ENCODE peak calls at places on chromosomes 6 and 20, in nine cellular contexts. One of them, this sample, is unnamed.
A peak's percentile ranks its signal among the peaks of the same experiment; 100 is the strongest.

GRCh38 chr20:49851234-49851755 is 38.7 kb downstream of the SLC9A8 start:
- DNase-seq in suprapubic skin: no peak
- DNase-seq in uterus: no peak
- DNase-seq in HepG2: no peak
- DNase-seq in right lobe of liver: no peak
- DNase-seq in heart left ventricle: no peak
- DNase-seq in stomach: no peak
- DNase-seq in IMR-90: no peak
- DNase-seq in A549: no peak
- DNase-seq in this sample: no peak

GRCh38 chr20:44097521-44098255 is 89.3 kb downstream of the JPH2 start:
- DNase-seq in suprapubic skin: no peak
- DNase-seq in IMR-90: peak; percentile 22
- DNase-seq in A549: no peak
- DNase-seq in HepG2: peak; percentile 31
- DNase-seq in right lobe of liver: no peak
- DNase-seq in stomach: no peak
- DNase-seq in heart left ventricle: no peak
- DNase-seq in uterus: no peak
- DNase-seq in this sample: no peak

GRCh38 chr20:20089018-20089417 is 36.7 kb downstream of the CFAP61 start:
- DNase-seq in right lobe of liver: no peak
- DNase-seq in A549: no peak
- DNase-seq in suprapubic skin: no peak
- DNase-seq in IMR-90: no peak
- DNase-seq in heart left ventricle: peak; percentile 54
- DNase-seq in stomach: no peak
- DNase-seq in uterus: no peak
- DNase-seq in HepG2: no peak
- DNase-seq in this sample: no peak

GRCh38 chr6:152874267-152874666 is 108.6 kb downstream of the FBXO5 start:
- DNase-seq in heart left ventricle: no peak
- DNase-seq in A549: no peak
- DNase-seq in IMR-90: no peak
- DNase-seq in stomach: no peak
- DNase-seq in HepG2: no peak
- DNase-seq in suprapubic skin: no peak
- DNase-seq in right lobe of liver: no peak
- DNase-seq in uterus: no peak
- DNase-seq in this sample: no peak

GRCh38 chr6:15495375-15495901 is 167.4 kb downstream of the DTNBP1 start:
- DNase-seq in heart left ventricle: peak; percentile 84
- DNase-seq in IMR-90: no peak
- DNase-seq in suprapubic skin: peak; percentile 73
- DNase-seq in uterus: no peak
- DNase-seq in A549: no peak
- DNase-seq in right lobe of liver: no peak
- DNase-seq in HepG2: no peak
- DNase-seq in stomach: no peak
- DNase-seq in this sample: no peak

GRCh38 chr6:21022343-21023107 is 488.3 kb downstream of the CDKAL1 start:
- DNase-seq in IMR-90: peak; percentile 82
- DNase-seq in A549: no peak
- DNase-seq in right lobe of liver: no peak
- DNase-seq in heart left ventricle: no peak
- DNase-seq in stomach: peak; percentile 78
- DNase-seq in HepG2: peak; percentile 87
- DNase-seq in suprapubic skin: no peak
- DNase-seq in uterus: no peak
- DNase-seq in this sample: peak; percentile 52

GRCh38 chr20:37961016-37961415 is 58.1 kb downstream of the VSTM2L start:
- DNase-seq in A549: no peak
- DNase-seq in right lobe of liver: no peak
- DNase-seq in uterus: no peak
- DNase-seq in suprapubic skin: no peak
- DNase-seq in IMR-90: no peak
- DNase-seq in HepG2: no peak
- DNase-seq in stomach: no peak
- DNase-seq in heart left ventricle: no peak
- DNase-seq in this sample: no peak

GRCh38 chr6:166498661-166499349 is 87.7 kb downstream of the RAMACL start:
- DNase-seq in A549: no peak
- DNase-seq in HepG2: no peak
- DNase-seq in suprapubic skin: no peak
- DNase-seq in uterus: no peak
- DNase-seq in stomach: no peak
- DNase-seq in heart left ventricle: no peak
- DNase-seq in right lobe of liver: no peak
- DNase-seq in IMR-90: no peak
- DNase-seq in this sample: no peak

GRCh38 chr6:132813173-132813856 is 1.1 kb upstream of the RPS12 start:
- DNase-seq in A549: peak; percentile 33
- DNase-seq in IMR-90: no peak
- DNase-seq in HepG2: peak; percentile 57
- DNase-seq in right lobe of liver: peak; percentile 67
- DNase-seq in suprapubic skin: peak; percentile 71
- DNase-seq in heart left ventricle: peak; percentile 46
- DNase-seq in stomach: no peak
- DNase-seq in uterus: peak; percentile 25
- DNase-seq in this sample: peak; percentile 51

GRCh38 chr20:23368316-23369110 is 6.5 kb downstream of the GZF1 start:
- DNase-seq in A549: no peak
- DNase-seq in suprapubic skin: no peak
- DNase-seq in heart left ventricle: no peak
- DNase-seq in uterus: no peak
- DNase-seq in IMR-90: peak; percentile 64
- DNase-seq in stomach: no peak
- DNase-seq in HepG2: no peak
- DNase-seq in right lobe of liver: no peak
- DNase-seq in this sample: no peak

GRCh38 chr6:13412639-13413465 is 74.5 kb downstream of the GFOD1 start:
- DNase-seq in HepG2: peak; percentile 80
- DNase-seq in stomach: no peak
- DNase-seq in right lobe of liver: peak; percentile 70
- DNase-seq in uterus: no peak
- DNase-seq in A549: no peak
- DNase-seq in suprapubic skin: no peak
- DNase-seq in heart left ventricle: no peak
- DNase-seq in IMR-90: no peak
- DNase-seq in this sample: no peak

GRCh38 chr6:83114164-83114563 is 46.7 kb downstream of the DOP1A start:
- DNase-seq in suprapubic skin: no peak
- DNase-seq in stomach: no peak
- DNase-seq in uterus: no peak
- DNase-seq in A549: no peak
- DNase-seq in IMR-90: peak; percentile 39
- DNase-seq in right lobe of liver: no peak
- DNase-seq in heart left ventricle: no peak
- DNase-seq in HepG2: no peak
- DNase-seq in this sample: no peak

DNA sequence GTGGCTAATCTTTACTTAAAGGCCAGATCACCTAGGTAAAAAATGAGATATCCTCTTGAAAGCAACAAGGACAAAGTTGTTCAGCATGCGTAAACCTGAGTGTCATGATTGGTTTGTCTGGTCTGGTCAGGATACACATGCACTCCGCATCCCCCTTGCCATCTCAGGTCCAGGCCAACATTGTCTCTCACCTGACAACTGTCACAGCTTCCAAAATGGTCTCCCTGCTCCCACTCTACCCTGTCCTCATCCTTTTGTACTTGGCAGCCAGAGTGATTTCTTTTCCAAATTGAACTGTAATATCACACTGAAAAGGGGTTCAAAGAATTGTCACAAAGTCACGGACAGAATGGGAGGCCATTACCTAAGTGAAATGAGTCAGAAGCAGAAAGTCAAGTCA is 21.1 kb upstream of the APCDD1L start:
- DNase-seq in IMR-90: no peak
- DNase-seq in uterus: no peak
- DNase-seq in heart left ventricle: no peak
- DNase-seq in HepG2: no peak
- DNase-seq in right lobe of liver: no peak
- DNase-seq in stomach: no peak
- DNase-seq in suprapubic skin: no peak
- DNase-seq in A549: no peak
- DNase-seq in this sample: no peak
- H3K9me3 ChIP-seq in IMR-90: peaks cover 10% of the 10 kb centered on the region
- H3K9me3 ChIP-seq in uterus: peaks cover 10% of the 10 kb centered on the region
- H3K9me3 ChIP-seq in heart left ventricle: peaks cover 40% of the 10 kb centered on the region
- H3K9me3 ChIP-seq in HepG2: peaks cover 16% of the 10 kb centered on the region
- H3K9me3 ChIP-seq in right lobe of liver: no peaks in the 10 kb centered on the region
- H3K9me3 ChIP-seq in stomach: peaks cover 33% of the 10 kb centered on the region
- H3K9me3 ChIP-seq in suprapubic skin: no peaks in the 10 kb centered on the region
- H3K9me3 ChIP-seq in A549: peaks cover 42% of the 10 kb centered on the region
- H3K9me3 ChIP-seq in this sample: no peaks in the 10 kb centered on the region

DNA sequence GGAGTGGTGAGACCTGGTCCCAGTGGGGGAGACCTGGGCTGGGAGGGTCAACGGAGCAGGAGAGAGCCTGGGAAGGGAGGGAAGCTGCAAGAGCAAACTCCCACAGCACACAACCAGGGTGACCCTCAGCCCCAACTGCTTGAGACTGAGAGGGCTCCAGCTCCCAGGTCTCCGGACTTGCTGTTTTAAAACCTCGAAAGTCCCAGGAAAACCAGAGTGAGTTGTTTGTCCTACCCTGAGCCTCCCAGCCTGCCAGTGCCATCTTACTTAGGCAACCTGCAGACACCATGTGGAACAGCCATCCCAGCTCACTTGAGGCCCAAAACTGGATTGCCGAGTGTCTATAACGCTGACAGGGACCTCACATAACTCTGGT is 4.8 kb upstream of the NTSR1 start:
- DNase-seq in stomach: no peak
- DNase-seq in HepG2: no peak
- DNase-seq in suprapubic skin: no peak
- DNase-seq in uterus: no peak
- DNase-seq in A549: no peak
- DNase-seq in heart left ventricle: no peak
- DNase-seq in right lobe of liver: peak; percentile 12
- DNase-seq in IMR-90: no peak
- DNase-seq in this sample: no peak
- TF ChIP-seq POLR2A in stomach: no peak
- TF ChIP-seq POLR2A in HepG2: no peak
- TF ChIP-seq POLR2A in suprapubic skin: no peak
- TF ChIP-seq POLR2A in uterus: no peak
- TF ChIP-seq POLR2A in A549: no peak
- TF ChIP-seq POLR2A in heart left ventricle: no peak
- TF ChIP-seq POLR2A in right lobe of liver: no peak
- TF ChIP-seq POLR2A in IMR-90: peak; percentile 38
- TF ChIP-seq POLR2A in this sample: no peak

GRCh38 chr6:155623450-155624178 is 168.0 kb upstream of the NOX3 start:
- DNase-seq in right lobe of liver: no peak
- DNase-seq in suprapubic skin: no peak
- DNase-seq in stomach: no peak
- DNase-seq in IMR-90: no peak
- DNase-seq in heart left ventricle: no peak
- DNase-seq in HepG2: no peak
- DNase-seq in A549: no peak
- DNase-seq in uterus: no peak
- DNase-seq in this sample: no peak
- H3K9me3 ChIP-seq in right lobe of liver: no peaks in the 10 kb centered on the region
- H3K9me3 ChIP-seq in suprapubic skin: no peaks in the 10 kb centered on the region
- H3K9me3 ChIP-seq in stomach: no peaks in the 10 kb centered on the region
- H3K9me3 ChIP-seq in IMR-90: no peaks in the 10 kb centered on the region
- H3K9me3 ChIP-seq in heart left ventricle: no peaks in the 10 kb centered on the region
- H3K9me3 ChIP-seq in HepG2: no peaks in the 10 kb centered on the region
- H3K9me3 ChIP-seq in A549: no peaks in the 10 kb centered on the region
- H3K9me3 ChIP-seq in uterus: no peaks in the 10 kb centered on the region
- H3K9me3 ChIP-seq in this sample: no peaks in the 10 kb centered on the region

GRCh38 chr20:50981714-50982048 is 23.1 kb downstream of the MOCS3 start:
- DNase-seq in A549: no peak
- DNase-seq in heart left ventricle: no peak
- DNase-seq in HepG2: no peak
- DNase-seq in IMR-90: no peak
- DNase-seq in uterus: no peak
- DNase-seq in stomach: no peak
- DNase-seq in right lobe of liver: no peak
- DNase-seq in suprapubic skin: no peak
- DNase-seq in this sample: no peak

GRCh38 chr20:50980851-50981713 is 22.5 kb downstream of the MOCS3 start:
- DNase-seq in HepG2: peak; percentile 79
- DNase-seq in right lobe of liver: no peak
- DNase-seq in IMR-90: peak; percentile 75
- DNase-seq in A549: peak; percentile 78
- DNase-seq in uterus: peak; percentile 35
- DNase-seq in stomach: peak; percentile 51
- DNase-seq in suprapubic skin: no peak
- DNase-seq in heart left ventricle: peak; percentile 49
- DNase-seq in this sample: peak; percentile 41

GRCh38 chr20:50975701-50976330 is 17.2 kb downstream of the MOCS3 start:
- DNase-seq in right lobe of liver: no peak
- DNase-seq in heart left ventricle: no peak
- DNase-seq in suprapubic skin: peak; percentile 32
- DNase-seq in IMR-90: no peak
- DNase-seq in stomach: no peak
- DNase-seq in uterus: no peak
- DNase-seq in HepG2: no peak
- DNase-seq in A549: no peak
- DNase-seq in this sample: no peak

GRCh38 chr20:50980071-50980681 is 21.6 kb downstream of the MOCS3 start:
- DNase-seq in IMR-90: peak; percentile 100
- DNase-seq in HepG2: peak; percentile 64
- DNase-seq in stomach: no peak
- DNase-seq in right lobe of liver: no peak
- DNase-seq in A549: peak; percentile 88
- DNase-seq in suprapubic skin: no peak
- DNase-seq in heart left ventricle: no peak
- DNase-seq in uterus: no peak
- DNase-seq in this sample: no peak

DNA sequence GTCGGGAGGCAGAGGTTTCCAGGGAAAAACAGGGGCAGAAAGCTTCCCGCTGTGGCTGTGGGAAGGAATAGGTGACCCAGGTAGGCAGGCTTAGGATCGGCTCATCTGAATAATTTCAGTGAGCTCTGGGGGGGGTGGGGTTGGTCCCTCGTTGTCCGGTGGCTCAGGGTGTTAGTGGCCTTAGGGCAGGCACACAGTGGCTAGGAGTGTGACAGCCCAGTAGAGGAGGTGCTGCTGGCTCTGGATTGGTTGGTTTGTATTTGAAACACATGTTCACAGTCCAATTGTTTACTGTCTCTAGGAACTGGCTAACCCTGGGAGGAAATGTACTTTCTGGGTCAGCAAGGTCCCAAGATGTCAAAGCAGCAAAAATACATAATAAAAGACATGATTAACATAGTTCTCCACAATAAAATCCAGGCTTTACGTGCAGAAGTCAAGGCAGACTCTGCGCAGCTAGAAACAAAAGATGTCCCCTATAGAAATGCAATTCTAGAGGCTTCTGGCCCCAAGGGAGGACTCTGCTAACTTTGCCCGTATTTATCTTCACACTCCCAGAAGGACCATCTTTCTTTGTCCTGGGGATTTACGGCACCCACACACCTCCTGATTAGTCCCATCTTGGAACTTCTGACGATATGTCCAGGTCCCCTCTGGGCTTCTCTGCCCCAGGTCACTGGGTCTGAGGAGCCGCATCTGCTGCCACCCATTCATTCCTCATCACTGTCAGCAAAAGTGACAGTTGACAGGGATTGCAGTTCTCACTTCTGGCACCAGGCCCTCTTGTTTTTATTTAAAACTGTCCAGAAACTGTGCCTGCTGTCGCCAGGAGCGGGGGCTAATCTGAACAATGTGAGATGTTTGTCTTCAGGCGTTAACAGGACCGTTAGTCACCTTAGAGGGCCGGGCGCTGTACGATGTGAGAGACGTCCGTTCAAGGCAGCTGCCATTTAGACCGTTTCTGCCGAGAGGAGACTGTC is 18.7 kb downstream of the MOCS3 start:
- DNase-seq in IMR-90: no peak
- DNase-seq in heart left ventricle: no peak
- DNase-seq in HepG2: no peak
- DNase-seq in right lobe of liver: no peak
- DNase-seq in uterus: no peak
- DNase-seq in stomach: no peak
- DNase-seq in suprapubic skin: peak; percentile 25
- DNase-seq in A549: no peak
- DNase-seq in this sample: no peak
- TF ChIP-seq POLR2A in IMR-90: no peak
- TF ChIP-seq POLR2A in heart left ventricle: no peak
- TF ChIP-seq POLR2A in HepG2: no peak
- TF ChIP-seq POLR2A in right lobe of liver: no peak
- TF ChIP-seq POLR2A in uterus: no peak
- TF ChIP-seq POLR2A in stomach: no peak
- TF ChIP-seq POLR2A in suprapubic skin: no peak
- TF ChIP-seq POLR2A in A549: no peak
- TF ChIP-seq POLR2A in this sample: no peak

This sample was measured in body of pancreas.